ENCODE peak calls at places on chromosomes 3 and 15, in ten cellular contexts. P is germinal center; E is omental fat pad; X is stimulated activated CD8-positive, alpha-beta memory T cell treated with anti-CD3 and anti-CD28 coated beads, Interleukin-7, amount 100 ng/mL, for 24 hours; A is HEK293T; W is mesenteric fat pad; I is NCI-H1417; V is colonic mucosa; C is NCI-H2171 treated with DMSO at 0.1 percent for 48 hours; O is SJSA1. S is an unnamed sample.

GRCh38 chr15:69593981-69594966 is 141.7 kb downstream of the RPLP1 start:
- DNase-seq in V (peak), W (peak), C (peak), A (no peak), X (no peak), E (no peak), I (peak), P (no peak), O (no peak), S (peak)

GRCh38 chr3:112687214-112687613 is 46.3 kb upstream of the CCDC80 start:
- DNase-seq in I (no peak), X (no peak), C (no peak), O (peak), W (no peak), P (no peak), E (no peak), V (no peak), A (no peak), S (no peak)

GRCh38 chr3:159293493-159293892 is 491.6 kb downstream of the MFSD1 start:
- DNase-seq in X (no peak), W (no peak), A (no peak), E (no peak), C (no peak), I (peak), O (no peak), P (no peak), V (no peak), S (no peak)

GRCh38 chr3:87307805-87308204 is 31.4 kb upstream of the POU1F1 start:
- DNase-seq in X (no peak), E (no peak), I (no peak), O (no peak), W (no peak), C (no peak), A (no peak), P (no peak), V (no peak), S (no peak)

GRCh38 chr15:42118650-42119531 is 24.5 kb upstream of the PLA2G4D start:
- DNase-seq in P (no peak), W (no peak), V (peak), E (no peak), A (no peak), O (no peak), I (peak), X (no peak), C (peak), S (peak)

GRCh38 chr3:142963266-142964149 is at the start of gene PAQR9:
- DNase-seq in W (no peak), A (peak), O (no peak), E (no peak), I (peak), P (peak), V (no peak), X (no peak), C (peak), S (no peak)

GRCh38 chr3:160132226-160132625 is 93.0 kb upstream of the C3orf80 start:
- DNase-seq in W (no peak), I (no peak), P (no peak), E (no peak), O (no peak), A (no peak), V (no peak), C (no peak), X (no peak), S (no peak)

GRCh38 chr3:49004352-49005297 is 2.6 kb upstream of the WDR6 start:
- DNase-seq in V (peak), O (no peak), P (no peak), W (no peak), E (no peak), A (no peak), X (no peak), I (peak), C (no peak), S (peak)